ENCODE peak calls at places on chromosomes 3 and 15, in five cellular contexts. A is activated naive CD4-positive, alpha-beta T cell treated with anti-CD3 and anti-CD28 coated beads, Interleukin-2, amount 50 U/mL, for 16 hours; N is cardiac muscle cell; U is stimulated activated CD8-positive, alpha-beta memory T cell treated with anti-CD3 and anti-CD28 coated beads, Interleukin-7, amount 100 ng/mL, for 1 hour; W is retinal pigment epithelial cell. H is an unnamed sample.

GRCh38 chr15:75347222-75348033 is 589 bp downstream of the NEIL1 start:
- DNase-seq in U (peak), W (no peak), A (peak), N (peak), H (no peak)

GRCh38 chr3:129596194-129597086 is 10.0 kb downstream of the PLXND1 start:
- DNase-seq in U (no peak), A (no peak), W (no peak), N (peak), H (no peak)

GRCh38 chr15:44038801-44039200 is 156.3 kb downstream of the FRMD5 start:
- DNase-seq in N (peak), A (no peak), U (no peak), W (peak), H (no peak)

GRCh38 chr15:34336333-34336732 is 1.2 kb downstream of the SLC12A6 start:
- DNase-seq in U (no peak), A (no peak), N (no peak), W (no peak), H (no peak)

GRCh38 chr3:38038447-38038911 is 529 bp upstream of the DLEC1 start:
- DNase-seq in N (no peak), A (peak), U (no peak), W (no peak), H (no peak)

GRCh38 chr3:47057212-47057671 is 77.8 kb downstream of the NBEAL2 start:
- DNase-seq in A (peak), U (no peak), N (no peak), W (no peak), H (no peak)

GRCh38 chr3:63343674-63344073 is 65.6 kb downstream of the SYNPR start:
- DNase-seq in U (no peak), N (peak), A (peak), W (peak), H (peak)

GRCh38 chr3:52979190-52979983 is 66.5 kb downstream of the SFMBT1 start:
- DNase-seq in W (no peak), U (no peak), N (no peak), A (no peak), H (no peak)

GRCh38 chr15:91862891-91863520 is 9.5 kb downstream of the SLCO3A1 start:
- DNase-seq in W (no peak), U (no peak), A (no peak), N (no peak), H (no peak)

GRCh38 chr3:108757404-108757982 is at the start of gene RETNLB:
- DNase-seq in A (no peak), W (no peak), N (no peak), U (no peak), H (no peak)

GRCh38 chr15:52716536-52716935 is 37.3 kb upstream of the ATOSA start:
- DNase-seq in W (no peak), N (no peak), U (no peak), A (no peak), H (no peak)

GRCh38 chr15:68377766-68378165 is 54.2 kb downstream of the ITGA11 start:
- DNase-seq in A (no peak), W (no peak), U (no peak), N (no peak), H (no peak)

GRCh38 chr3:126658584-126658983 is 3.7 kb upstream of the TXNRD3 start:
- DNase-seq in A (no peak), U (no peak), N (no peak), W (no peak), H (no peak)

GRCh38 chr3:50156991-50157493 is 1.9 kb downstream of the SEMA3F start:
- DNase-seq in A (no peak), W (no peak), U (no peak), N (no peak), H (no peak)

GRCh38 chr15:43370975-43371974 is at the start of the genes TUBGCP4 and ZSCAN29:
- DNase-seq in U (peak), A (peak), N (peak), W (no peak), H (no peak)

GRCh38 chr3:128609294-128609693 is 41.3 kb downstream of the RPN1 start:
- DNase-seq in W (no peak), U (no peak), A (no peak), N (no peak), H (no peak)

GRCh38 chr15:78536134-78536533 is 4.1 kb upstream of the PSMA4 start:
- DNase-seq in N (no peak), A (no peak), U (no peak), W (no peak), H (no peak)

GRCh38 chr3:185693985-185694675 is 108.0 kb downstream of the SENP2 start:
- DNase-seq in W (no peak), A (no peak), U (no peak), N (no peak), H (no peak)

GRCh38 chr3:123793425-123793824 is 90.7 kb downstream of the MYLK start:
- DNase-seq in W (no peak), U (no peak), N (no peak), A (no peak), H (no peak)

GRCh38 chr15:67945951-67946700 is 106.3 kb upstream of the RNU6-1 start:
- DNase-seq in W (peak), U (no peak), A (no peak), N (peak), H (no peak)

GRCh38 chr3:46989146-46989810 is 9.8 kb downstream of the NBEAL2 start:
- DNase-seq in A (no peak), N (no peak), W (no peak), U (no peak), H (no peak)

GRCh38 chr3:178381971-178382370 is 154.3 kb upstream of the KCNMB2 start:
- DNase-seq in A (no peak), W (no peak), N (no peak), U (no peak), H (no peak)

GRCh38 chr3:47612178-47612577 is 33.5 kb upstream of the CSPG5 start:
- DNase-seq in N (no peak), W (peak), U (no peak), A (no peak), H (peak)

GRCh38 chr3:130905551-130905950 is 11.7 kb downstream of the ATP2C1 start:
- DNase-seq in W (no peak), A (no peak), N (no peak), U (no peak), H (no peak)

GRCh38 chr3:23758253-23758838 is 47.4 kb upstream of the UBE2E1 start:
- DNase-seq in A (no peak), U (no peak), N (no peak), W (no peak), H (no peak)

GRCh38 chr3:65177879-65178484 is 490.2 kb upstream of the ADAMTS9 start:
- DNase-seq in A (no peak), N (no peak), W (peak), U (no peak), H (no peak)

GRCh38 chr3:184566441-184567414 is 5.1 kb downstream of the EPHB3 start:
- DNase-seq in U (no peak), A (no peak), N (no peak), W (no peak), H (no peak)

GRCh38 chr3:2765002-2765579 is 345.1 kb downstream of the IL5RA start:
- DNase-seq in U (no peak), W (no peak), A (no peak), N (peak), H (peak)

GRCh38 chr15:66901336-66902100 is 163.9 kb upstream of the SMAD3 start:
- DNase-seq in N (no peak), W (no peak), U (no peak), A (no peak), H (no peak)

GRCh38 chr3:173838644-173839043 is 441.1 kb downstream of the NLGN1 start:
- DNase-seq in A (no peak), W (no peak), N (no peak), U (no peak), H (no peak)

GRCh38 chr15:75694241-75695182 is 18.1 kb downstream of the CSPG4 start:
- DNase-seq in N (peak), A (no peak), U (no peak), W (peak), H (peak)

GRCh38 chr15:48049736-48050135 is 71.1 kb upstream of the SLC24A5 start:
- DNase-seq in A (no peak), W (no peak), N (no peak), U (no peak), H (no peak)